ENCODE peak calls at places on chromosomes 3 and 15, in eight cellular contexts. One of them, this sample, is unnamed.

GRCh38 chr3:197792019-197792647 is 1.1 kb downstream of the LRCH3 start:
- DNase-seq in PC-3: peak
- DNase-seq in GM13977: no peak
- DNase-seq in ascending aorta: no peak
- DNase-seq in WTC11: no peak
- DNase-seq in K562: peak
- DNase-seq in GM20000: no peak
- DNase-seq in body of pancreas: no peak
- DNase-seq in this sample: no peak

GRCh38 chr3:149678365-149678948 is 20.6 kb upstream of the WWTR1 start:
- DNase-seq in PC-3: peak
- DNase-seq in GM13977: no peak
- DNase-seq in ascending aorta: no peak
- DNase-seq in WTC11: no peak
- DNase-seq in K562: no peak
- DNase-seq in GM20000: no peak
- DNase-seq in body of pancreas: no peak
- DNase-seq in this sample: no peak

GRCh38 chr3:4757949-4758855 is 221.0 kb upstream of the BHLHE40 start:
- DNase-seq in PC-3: no peak
- DNase-seq in GM13977: no peak
- DNase-seq in ascending aorta: no peak
- DNase-seq in WTC11: no peak
- DNase-seq in K562: no peak
- DNase-seq in GM20000: no peak
- DNase-seq in body of pancreas: no peak
- DNase-seq in this sample: no peak

GRCh38 chr15:74396146-74396438 is 28.6 kb upstream of the CYP11A1 start:
- DNase-seq in PC-3: peak
- DNase-seq in GM13977: no peak
- DNase-seq in ascending aorta: no peak
- DNase-seq in WTC11: no peak
- DNase-seq in K562: no peak
- DNase-seq in GM20000: no peak
- DNase-seq in body of pancreas: no peak
- DNase-seq in this sample: no peak

GRCh38 chr3:182703233-182703632 is 90.1 kb upstream of the ATP11B start:
- DNase-seq in PC-3: no peak
- DNase-seq in GM13977: no peak
- DNase-seq in ascending aorta: no peak
- DNase-seq in WTC11: no peak
- DNase-seq in K562: no peak
- DNase-seq in GM20000: no peak
- DNase-seq in body of pancreas: no peak
- DNase-seq in this sample: no peak

GRCh38 chr15:38226867-38227266 is 25.8 kb upstream of the SPRED1 start:
- DNase-seq in PC-3: peak
- DNase-seq in GM13977: no peak
- DNase-seq in ascending aorta: no peak
- DNase-seq in WTC11: no peak
- DNase-seq in K562: peak
- DNase-seq in GM20000: no peak
- DNase-seq in body of pancreas: peak
- DNase-seq in this sample: no peak

GRCh38 chr15:46344115-46344749 is 709.4 kb downstream of the SQOR start:
- DNase-seq in PC-3: no peak
- DNase-seq in GM13977: no peak
- DNase-seq in ascending aorta: no peak
- DNase-seq in WTC11: no peak
- DNase-seq in K562: no peak
- DNase-seq in GM20000: no peak
- DNase-seq in body of pancreas: no peak
- DNase-seq in this sample: no peak

GRCh38 chr3:102225407-102226132 is 209.2 kb upstream of the ZPLD1 start:
- DNase-seq in PC-3: peak
- DNase-seq in GM13977: peak
- DNase-seq in ascending aorta: no peak
- DNase-seq in WTC11: no peak
- DNase-seq in K562: peak
- DNase-seq in GM20000: peak
- DNase-seq in body of pancreas: no peak
- DNase-seq in this sample: no peak

GRCh38 chr3:30516238-30516637 is 90.2 kb upstream of the TGFBR2 start:
- DNase-seq in PC-3: peak
- DNase-seq in GM13977: no peak
- DNase-seq in ascending aorta: no peak
- DNase-seq in WTC11: no peak
- DNase-seq in K562: no peak
- DNase-seq in GM20000: no peak
- DNase-seq in body of pancreas: no peak
- DNase-seq in this sample: no peak

GRCh38 chr15:64681424-64682024 is 93.9 kb downstream of the RBPMS2 start:
- DNase-seq in PC-3: peak
- DNase-seq in GM13977: peak
- DNase-seq in ascending aorta: no peak
- DNase-seq in WTC11: peak
- DNase-seq in K562: peak
- DNase-seq in GM20000: peak
- DNase-seq in body of pancreas: peak
- DNase-seq in this sample: no peak

GRCh38 chr15:29812384-29812694 is 9.9 kb downstream of the TJP1 start:
- DNase-seq in PC-3: peak
- DNase-seq in GM13977: no peak
- DNase-seq in ascending aorta: no peak
- DNase-seq in WTC11: no peak
- DNase-seq in K562: no peak
- DNase-seq in GM20000: no peak
- DNase-seq in body of pancreas: no peak
- DNase-seq in this sample: no peak

GRCh38 chr15:44317423-44317822 is 28.9 kb downstream of the GOLM2 start:
- DNase-seq in PC-3: no peak
- DNase-seq in GM13977: no peak
- DNase-seq in ascending aorta: no peak
- DNase-seq in WTC11: no peak
- DNase-seq in K562: no peak
- DNase-seq in GM20000: no peak
- DNase-seq in body of pancreas: no peak
- DNase-seq in this sample: no peak

GRCh38 chr3:122942937-122943827 is 84.4 kb downstream of the SEMA5B start:
- DNase-seq in PC-3: peak
- DNase-seq in GM13977: peak
- DNase-seq in ascending aorta: no peak
- DNase-seq in WTC11: peak
- DNase-seq in K562: peak
- DNase-seq in GM20000: peak
- DNase-seq in body of pancreas: peak
- DNase-seq in this sample: no peak

GRCh38 chr3:122943828-122944190 is 83.8 kb downstream of the SEMA5B start:
- DNase-seq in PC-3: no peak
- DNase-seq in GM13977: no peak
- DNase-seq in ascending aorta: no peak
- DNase-seq in WTC11: no peak
- DNase-seq in K562: no peak
- DNase-seq in GM20000: no peak
- DNase-seq in body of pancreas: no peak
- DNase-seq in this sample: no peak

GRCh38 chr3:122942241-122942640 is 85.3 kb downstream of the SEMA5B start:
- DNase-seq in PC-3: peak
- DNase-seq in GM13977: no peak
- DNase-seq in ascending aorta: no peak
- DNase-seq in WTC11: no peak
- DNase-seq in K562: no peak
- DNase-seq in GM20000: no peak
- DNase-seq in body of pancreas: no peak
- DNase-seq in this sample: no peak

GRCh38 chr3:122940628-122941086 is 86.9 kb downstream of the SEMA5B start:
- DNase-seq in PC-3: no peak
- DNase-seq in GM13977: no peak
- DNase-seq in ascending aorta: no peak
- DNase-seq in WTC11: no peak
- DNase-seq in K562: no peak
- DNase-seq in GM20000: no peak
- DNase-seq in body of pancreas: no peak
- DNase-seq in this sample: no peak

DNA sequence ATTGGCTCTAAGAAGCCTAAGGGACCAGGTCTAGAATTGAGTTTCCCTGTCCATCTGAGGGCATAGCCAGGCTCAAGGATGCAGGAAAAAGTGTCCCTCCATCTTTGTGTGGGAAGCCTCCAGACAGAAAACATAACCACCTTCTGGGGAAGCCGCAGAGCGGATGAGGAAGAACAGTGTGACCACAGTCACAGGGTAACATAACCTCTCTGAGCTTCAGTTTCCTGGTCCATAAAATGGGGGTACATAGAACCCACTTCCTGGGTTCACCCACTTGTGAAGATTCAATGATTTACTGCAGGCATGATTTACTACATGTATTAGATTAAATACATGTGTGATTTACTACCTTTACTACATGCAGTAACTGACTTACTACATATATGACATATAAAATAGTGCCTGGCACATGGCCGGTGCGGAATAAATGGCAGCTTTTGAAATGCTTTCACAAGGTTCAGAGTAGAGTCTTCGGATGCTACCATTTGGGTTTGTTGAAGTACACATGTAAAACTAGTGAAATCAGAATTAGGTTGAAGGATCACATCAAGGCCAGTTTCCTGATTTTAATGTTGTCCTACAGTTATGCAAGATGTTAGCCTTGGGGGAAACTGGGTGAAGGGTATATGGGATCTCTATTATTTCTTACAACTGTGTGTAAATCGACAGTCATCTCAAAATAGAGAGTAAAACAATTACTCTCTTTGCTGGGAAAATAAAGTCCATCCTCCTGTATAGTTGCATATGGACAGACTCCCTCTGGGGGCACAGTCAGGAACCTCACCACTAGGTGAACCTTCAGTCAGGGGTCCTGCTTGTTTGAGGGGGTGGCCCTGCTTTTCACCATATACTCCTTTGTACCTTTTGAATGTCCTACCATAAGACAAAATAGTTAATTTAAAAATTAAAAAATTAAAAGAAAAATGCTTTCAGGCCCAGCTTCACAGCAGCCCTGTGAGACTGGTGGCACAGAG is 86.0 kb downstream of the SEMA5B start:
- DNase-seq in PC-3: no peak
- DNase-seq in GM13977: no peak
- DNase-seq in ascending aorta: no peak
- DNase-seq in WTC11: no peak
- DNase-seq in K562: no peak
- DNase-seq in GM20000: no peak
- DNase-seq in body of pancreas: no peak
- DNase-seq in this sample: no peak
- TF ChIP-seq CTCF in PC-3: peak
- TF ChIP-seq CTCF in GM13977: peak
- TF ChIP-seq CTCF in ascending aorta: no peak
- TF ChIP-seq CTCF in WTC11: peak
- TF ChIP-seq CTCF in K562: peak
- TF ChIP-seq CTCF in GM20000: no peak
- TF ChIP-seq CTCF in body of pancreas: no peak
- TF ChIP-seq CTCF in this sample: no peak

DNA sequence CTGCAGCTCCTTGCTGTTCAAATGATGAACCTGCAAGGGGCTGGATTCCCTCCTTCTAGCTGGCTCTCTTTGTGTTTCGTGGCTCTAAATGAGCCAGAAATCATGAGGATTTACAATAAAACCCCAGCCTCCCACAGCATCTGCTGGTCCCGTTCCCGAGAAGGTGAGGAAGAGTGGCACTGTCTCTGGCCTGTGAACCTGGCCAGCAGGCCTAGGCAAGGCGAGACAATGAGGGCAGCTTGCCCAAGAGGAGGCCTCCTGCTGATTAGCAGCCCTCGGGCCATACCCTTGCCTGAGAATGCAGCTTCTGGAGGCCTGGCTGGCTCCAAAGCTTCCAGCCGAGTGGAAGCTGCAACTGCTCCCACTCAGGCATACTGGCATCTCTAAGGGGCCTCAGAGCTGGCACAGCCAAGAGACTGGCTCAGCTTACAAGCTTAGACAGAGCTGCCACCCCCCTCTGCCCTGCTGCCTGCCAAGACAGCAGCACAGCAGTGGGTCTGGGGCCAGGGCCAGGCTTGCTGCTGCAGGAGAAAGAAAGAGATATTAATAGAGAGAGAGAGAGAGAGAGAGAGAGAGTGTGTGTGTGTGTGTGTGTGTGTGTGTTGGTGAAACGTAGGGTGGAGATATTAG is 76.5 kb downstream of the HMG20A start:
- DNase-seq in PC-3: no peak
- DNase-seq in GM13977: no peak
- DNase-seq in ascending aorta: no peak
- DNase-seq in WTC11: peak
- DNase-seq in K562: no peak
- DNase-seq in GM20000: no peak
- DNase-seq in body of pancreas: peak
- DNase-seq in this sample: no peak
- TF ChIP-seq CTCF in PC-3: peak
- TF ChIP-seq CTCF in GM13977: no peak
- TF ChIP-seq CTCF in ascending aorta: no peak
- TF ChIP-seq CTCF in WTC11: no peak
- TF ChIP-seq CTCF in K562: no peak
- TF ChIP-seq CTCF in GM20000: no peak
- TF ChIP-seq CTCF in body of pancreas: no peak
- TF ChIP-seq CTCF in this sample: no peak

GRCh38 chr3:12830785-12831581 is 10.4 kb downstream of the RPL32 start:
- DNase-seq in PC-3: peak
- DNase-seq in GM13977: no peak
- DNase-seq in ascending aorta: no peak
- DNase-seq in WTC11: no peak
- DNase-seq in K562: no peak
- DNase-seq in GM20000: no peak
- DNase-seq in body of pancreas: no peak
- DNase-seq in this sample: no peak
- TF ChIP-seq CTCF in PC-3: peak
- TF ChIP-seq CTCF in GM13977: peak
- TF ChIP-seq CTCF in ascending aorta: no peak
- TF ChIP-seq CTCF in WTC11: peak
- TF ChIP-seq CTCF in K562: peak
- TF ChIP-seq CTCF in GM20000: no peak
- TF ChIP-seq CTCF in body of pancreas: no peak
- TF ChIP-seq CTCF in this sample: no peak

DNA sequence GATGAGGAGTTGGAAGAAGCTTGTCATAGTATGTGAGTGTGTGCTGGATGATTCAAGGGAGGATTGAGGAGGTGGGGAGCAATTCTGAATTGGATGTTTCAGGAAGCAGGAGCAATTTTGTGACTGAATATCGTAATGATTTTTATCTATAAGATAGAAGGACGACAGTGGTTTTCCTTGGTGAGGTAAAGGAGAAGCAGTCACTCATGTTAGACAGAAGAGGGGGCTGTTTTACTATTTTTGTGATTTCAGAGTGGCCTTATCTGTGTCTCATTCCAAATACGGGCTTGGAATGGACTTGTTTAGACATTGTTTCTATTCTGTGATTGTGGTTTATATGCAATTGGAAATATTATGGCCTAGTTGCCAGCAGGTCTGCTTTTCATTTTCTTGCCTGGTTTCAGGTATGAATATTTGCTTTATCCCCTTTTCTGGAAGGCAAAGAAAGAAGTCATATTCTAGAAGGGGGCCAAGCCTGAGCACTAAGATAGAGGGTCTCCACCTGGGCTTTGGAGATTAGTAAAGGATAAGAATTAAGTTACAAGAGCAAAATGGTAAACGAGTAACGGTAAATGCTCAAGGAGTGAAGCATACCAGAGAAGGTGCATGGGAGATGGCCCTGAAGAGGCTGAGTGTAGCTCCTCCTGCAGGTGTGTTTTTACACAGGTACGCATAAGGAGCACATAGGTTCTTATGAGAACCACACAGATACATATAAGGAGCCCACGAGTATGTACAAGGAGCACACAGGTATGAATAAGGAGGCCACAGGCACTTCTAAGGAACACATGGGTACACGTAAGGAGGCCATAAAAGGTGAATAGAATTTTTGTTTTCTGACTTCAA is 124.6 kb upstream of the KCNAB1 start:
- DNase-seq in PC-3: peak
- DNase-seq in GM13977: peak
- DNase-seq in ascending aorta: no peak
- DNase-seq in WTC11: no peak
- DNase-seq in K562: peak
- DNase-seq in GM20000: no peak
- DNase-seq in body of pancreas: no peak
- DNase-seq in this sample: no peak
- TF ChIP-seq CTCF in PC-3: peak
- TF ChIP-seq CTCF in GM13977: peak
- TF ChIP-seq CTCF in ascending aorta: no peak
- TF ChIP-seq CTCF in WTC11: peak
- TF ChIP-seq CTCF in K562: peak
- TF ChIP-seq CTCF in GM20000: peak
- TF ChIP-seq CTCF in body of pancreas: peak
- TF ChIP-seq CTCF in this sample: no peak

This sample was measured in omental fat pad.